ENCODE peak calls at places on chromosomes 7 and 10, in seven cellular contexts. One of them, this sample, is unnamed.

GRCh38 chr7:116164552-116164951 is 45.8 kb upstream of the TES start:
- DNase-seq in AG09309: no peak
- DNase-seq in T-helper 1 cell: no peak
- DNase-seq in stimulated activated CD8-positive, alpha-beta memory T cell treated with anti-CD3 and anti-CD28 coated beads, Interleukin-7, amount 100 ng/mL, for 1 hour: no peak
- DNase-seq in HFFc6: no peak
- DNase-seq in foreskin melanocyte: no peak
- DNase-seq in astrocyte: no peak
- DNase-seq in this sample: no peak

GRCh38 chr7:92641921-92642511 is 51.8 kb upstream of the FAM133B start:
- DNase-seq in AG09309: no peak
- DNase-seq in T-helper 1 cell: no peak
- DNase-seq in stimulated activated CD8-positive, alpha-beta memory T cell treated with anti-CD3 and anti-CD28 coated beads, Interleukin-7, amount 100 ng/mL, for 1 hour: no peak
- DNase-seq in HFFc6: peak; percentile 56
- DNase-seq in foreskin melanocyte: no peak
- DNase-seq in astrocyte: peak; percentile 85
- DNase-seq in this sample: no peak

GRCh38 chr10:63003816-63004453 is 129.2 kb upstream of the NRBF2 start:
- DNase-seq in AG09309: no peak
- DNase-seq in T-helper 1 cell: no peak
- DNase-seq in stimulated activated CD8-positive, alpha-beta memory T cell treated with anti-CD3 and anti-CD28 coated beads, Interleukin-7, amount 100 ng/mL, for 1 hour: no peak
- DNase-seq in HFFc6: peak; percentile 18
- DNase-seq in foreskin melanocyte: no peak
- DNase-seq in astrocyte: no peak
- DNase-seq in this sample: no peak

GRCh38 chr10:35442006-35442405 is 105.7 kb downstream of the CCNY start:
- DNase-seq in AG09309: peak; percentile 71
- DNase-seq in T-helper 1 cell: no peak
- DNase-seq in stimulated activated CD8-positive, alpha-beta memory T cell treated with anti-CD3 and anti-CD28 coated beads, Interleukin-7, amount 100 ng/mL, for 1 hour: no peak
- DNase-seq in HFFc6: peak; percentile 42
- DNase-seq in foreskin melanocyte: no peak
- DNase-seq in astrocyte: no peak
- DNase-seq in this sample: no peak

GRCh38 chr10:61452655-61453641 is at the start of gene TMEM26:
- DNase-seq in AG09309: no peak
- DNase-seq in T-helper 1 cell: no peak
- DNase-seq in stimulated activated CD8-positive, alpha-beta memory T cell treated with anti-CD3 and anti-CD28 coated beads, Interleukin-7, amount 100 ng/mL, for 1 hour: no peak
- DNase-seq in HFFc6: no peak
- DNase-seq in foreskin melanocyte: no peak
- DNase-seq in astrocyte: peak; percentile 47
- DNase-seq in this sample: no peak

GRCh38 chr10:109892885-109893284 is 30.4 kb downstream of the XPNPEP1 start:
- DNase-seq in AG09309: no peak
- DNase-seq in T-helper 1 cell: no peak
- DNase-seq in stimulated activated CD8-positive, alpha-beta memory T cell treated with anti-CD3 and anti-CD28 coated beads, Interleukin-7, amount 100 ng/mL, for 1 hour: no peak
- DNase-seq in HFFc6: peak; percentile 57
- DNase-seq in foreskin melanocyte: no peak
- DNase-seq in astrocyte: peak; percentile 77
- DNase-seq in this sample: no peak

GRCh38 chr7:47352394-47352968 is 229.4 kb downstream of the TNS3 start:
- DNase-seq in AG09309: no peak
- DNase-seq in T-helper 1 cell: no peak
- DNase-seq in stimulated activated CD8-positive, alpha-beta memory T cell treated with anti-CD3 and anti-CD28 coated beads, Interleukin-7, amount 100 ng/mL, for 1 hour: no peak
- DNase-seq in HFFc6: no peak
- DNase-seq in foreskin melanocyte: no peak
- DNase-seq in astrocyte: no peak
- DNase-seq in this sample: no peak

GRCh38 chr10:73810358-73810734 is 1.1 kb downstream of the NDST2 start:
- DNase-seq in AG09309: peak; percentile 37
- DNase-seq in T-helper 1 cell: no peak
- DNase-seq in stimulated activated CD8-positive, alpha-beta memory T cell treated with anti-CD3 and anti-CD28 coated beads, Interleukin-7, amount 100 ng/mL, for 1 hour: no peak
- DNase-seq in HFFc6: no peak
- DNase-seq in foreskin melanocyte: no peak
- DNase-seq in astrocyte: no peak
- DNase-seq in this sample: no peak

GRCh38 chr10:61447127-61447526 is 6.1 kb downstream of the TMEM26 start:
- DNase-seq in AG09309: no peak
- DNase-seq in T-helper 1 cell: no peak
- DNase-seq in stimulated activated CD8-positive, alpha-beta memory T cell treated with anti-CD3 and anti-CD28 coated beads, Interleukin-7, amount 100 ng/mL, for 1 hour: no peak
- DNase-seq in HFFc6: no peak
- DNase-seq in foreskin melanocyte: no peak
- DNase-seq in astrocyte: no peak
- DNase-seq in this sample: no peak

GRCh38 chr7:72546586-72546985 is 134.4 kb upstream of the CALN1 start:
- DNase-seq in AG09309: no peak
- DNase-seq in T-helper 1 cell: no peak
- DNase-seq in stimulated activated CD8-positive, alpha-beta memory T cell treated with anti-CD3 and anti-CD28 coated beads, Interleukin-7, amount 100 ng/mL, for 1 hour: no peak
- DNase-seq in HFFc6: no peak
- DNase-seq in foreskin melanocyte: peak; percentile 5
- DNase-seq in astrocyte: no peak
- DNase-seq in this sample: no peak

GRCh38 chr7:119482209-119482608 is 790.8 kb upstream of the KCND2 start:
- DNase-seq in AG09309: no peak
- DNase-seq in T-helper 1 cell: no peak
- DNase-seq in stimulated activated CD8-positive, alpha-beta memory T cell treated with anti-CD3 and anti-CD28 coated beads, Interleukin-7, amount 100 ng/mL, for 1 hour: no peak
- DNase-seq in HFFc6: no peak
- DNase-seq in foreskin melanocyte: peak; percentile 1
- DNase-seq in astrocyte: no peak
- DNase-seq in this sample: no peak

GRCh38 chr7:111212857-111213523 is 122.1 kb downstream of the LRRN3 start:
- DNase-seq in AG09309: no peak
- DNase-seq in T-helper 1 cell: peak; percentile 11
- DNase-seq in stimulated activated CD8-positive, alpha-beta memory T cell treated with anti-CD3 and anti-CD28 coated beads, Interleukin-7, amount 100 ng/mL, for 1 hour: no peak
- DNase-seq in HFFc6: no peak
- DNase-seq in foreskin melanocyte: no peak
- DNase-seq in astrocyte: no peak
- DNase-seq in this sample: no peak

GRCh38 chr10:31830887-31831286 is 97.7 kb downstream of the ARHGAP12 start:
- DNase-seq in AG09309: no peak
- DNase-seq in T-helper 1 cell: no peak
- DNase-seq in stimulated activated CD8-positive, alpha-beta memory T cell treated with anti-CD3 and anti-CD28 coated beads, Interleukin-7, amount 100 ng/mL, for 1 hour: no peak
- DNase-seq in HFFc6: peak; percentile 37
- DNase-seq in foreskin melanocyte: no peak
- DNase-seq in astrocyte: peak; percentile 16
- DNase-seq in this sample: no peak

GRCh38 chr7:25179771-25180591 is 48.3 kb downstream of the NPVF start:
- DNase-seq in AG09309: peak; percentile 4
- DNase-seq in T-helper 1 cell: peak; percentile 91
- DNase-seq in stimulated activated CD8-positive, alpha-beta memory T cell treated with anti-CD3 and anti-CD28 coated beads, Interleukin-7, amount 100 ng/mL, for 1 hour: peak; percentile 93
- DNase-seq in HFFc6: peak; percentile 70
- DNase-seq in foreskin melanocyte: peak; percentile 67
- DNase-seq in astrocyte: peak; percentile 27
- DNase-seq in this sample: peak; percentile 96

GRCh38 chr7:30770936-30771858 is at the start of gene MINDY4:
- DNase-seq in AG09309: no peak
- DNase-seq in T-helper 1 cell: peak; percentile 44
- DNase-seq in stimulated activated CD8-positive, alpha-beta memory T cell treated with anti-CD3 and anti-CD28 coated beads, Interleukin-7, amount 100 ng/mL, for 1 hour: peak; percentile 18
- DNase-seq in HFFc6: peak; percentile 68
- DNase-seq in foreskin melanocyte: peak; percentile 72
- DNase-seq in astrocyte: peak; percentile 71
- DNase-seq in this sample: peak; percentile 61

GRCh38 chr10:75547391-75548298 is 116.2 kb downstream of the LRMDA start:
- DNase-seq in AG09309: peak; percentile 85
- DNase-seq in T-helper 1 cell: no peak
- DNase-seq in stimulated activated CD8-positive, alpha-beta memory T cell treated with anti-CD3 and anti-CD28 coated beads, Interleukin-7, amount 100 ng/mL, for 1 hour: no peak
- DNase-seq in HFFc6: peak; percentile 40
- DNase-seq in foreskin melanocyte: peak; percentile 66
- DNase-seq in astrocyte: peak; percentile 97
- DNase-seq in this sample: no peak